ENCODE peak calls at places on chromosomes 16 and 17, in five cellular contexts. B, L, C, T and Q are unnamed samples.
A peak's percentile ranks its signal among the peaks of the same experiment; 100 is the strongest.

GRCh38 chr16:381788-382717 is at the start of gene PGAP6:
- DNase-seq in B (peak; percentile 75), C (no peak), T (no peak), L (peak; percentile 86), Q (peak; percentile 58)

GRCh38 chr17:27345141-27345904 is 51.4 kb downstream of the WSB1 start:
- DNase-seq in T (no peak), C (peak; percentile 49), L (no peak), B (no peak), Q (no peak)

GRCh38 chr16:68265078-68265925 is 976 bp downstream of the SLC7A6 start:
- DNase-seq in T (peak; percentile 64), C (no peak), L (peak; percentile 81), B (peak; percentile 78), Q (peak; percentile 77)

GRCh38 chr17:35740997-35741931 is 9.8 kb downstream of the RASL10B start:
- DNase-seq in L (peak; percentile 60), B (no peak), T (no peak), C (no peak), Q (no peak)

GRCh38 chr16:6250516-6250915 is 1082.1 kb upstream of the RBFOX1 start:
- DNase-seq in T (no peak), L (no peak), C (no peak), B (no peak), Q (no peak)

GRCh38 chr16:16075463-16076399 is 126.3 kb downstream of the ABCC1 start:
- DNase-seq in T (peak; percentile 50), C (no peak), B (peak; percentile 66), L (peak; percentile 79), Q (peak; percentile 96)

GRCh38 chr17:36890398-36891190 is 46.7 kb upstream of the LHX1 start:
- DNase-seq in L (no peak), T (no peak), C (no peak), B (no peak), Q (no peak)

GRCh38 chr16:50997679-50998078 is 153.4 kb downstream of the SALL1 start:
- DNase-seq in L (no peak), T (no peak), B (no peak), C (no peak), Q (no peak)

GRCh38 chr17:57834146-57834741 is 15.6 kb downstream of the MRPS23 start:
- DNase-seq in C (no peak), L (peak; percentile 96), T (no peak), B (peak; percentile 74), Q (peak; percentile 93)

GRCh38 chr16:49703494-49703893 is 152.4 kb downstream of the ZNF423 start:
- DNase-seq in T (no peak), L (no peak), C (no peak), B (no peak), Q (no peak)

GRCh38 chr17:48055531-48056245 is 7.5 kb downstream of the NFE2L1 start:
- DNase-seq in B (no peak), L (no peak), C (no peak), T (peak; percentile 62), Q (no peak)